ENCODE peak calls at places on chromosomes 16 and 17, in six cellular contexts. X, Y, U, D, L and O are unnamed samples.

GRCh38 chr17:45948881-45949624 is 50.0 kb upstream of the STH start:
- DNase-seq in X (peak; percentile 61), D (peak; percentile 57), Y (peak; percentile 9), U (peak; percentile 35), L (peak; percentile 86), O (peak; percentile 92)

GRCh38 chr16:19029980-19030379 is 37.4 kb upstream of the COQ7 start:
- DNase-seq in Y (no peak), L (no peak), U (no peak), X (no peak), D (no peak), O (no peak)

GRCh38 chr17:83053779-83054451 is 25.5 kb upstream of the METRNL start:
- DNase-seq in L (no peak), X (peak; percentile 59), U (no peak), Y (no peak), D (no peak), O (no peak)

GRCh38 chr16:67271446-67271845 is 7.9 kb upstream of the PLEKHG4 start:
- DNase-seq in Y (no peak), U (no peak), X (no peak), L (no peak), D (no peak), O (no peak)

GRCh38 chr16:4070936-4071335 is 45.3 kb downstream of the ADCY9 start:
- DNase-seq in L (no peak), D (no peak), U (no peak), X (peak; percentile 4), Y (no peak), O (no peak)

GRCh38 chr17:59038734-59039133 is 67.9 kb downstream of the TRIM37 start:
- DNase-seq in X (no peak), U (no peak), L (no peak), Y (no peak), D (no peak), O (peak; percentile 26)

GRCh38 chr17:64200080-64201042 is 62.7 kb downstream of the TEX2 start:
- DNase-seq in D (peak; percentile 12), L (no peak), X (peak; percentile 42), Y (no peak), U (no peak), O (peak; percentile 49)

GRCh38 chr17:81487089-81487486 is 25.5 kb downstream of the ACTG1 start:
- DNase-seq in L (no peak), Y (no peak), X (no peak), U (no peak), D (no peak), O (no peak)

GRCh38 chr16:11234884-11235702 is 20.9 kb downstream of the SOCS1 start:
- DNase-seq in X (no peak), Y (no peak), L (no peak), U (no peak), D (no peak), O (no peak)

GRCh38 chr17:47287639-47288038 is 34.0 kb downstream of the ITGB3 start:
- DNase-seq in X (no peak), L (no peak), U (no peak), D (no peak), Y (no peak), O (no peak)

GRCh38 chr16:57537194-57537505 is 779 bp upstream of the CCDC102A start:
- DNase-seq in Y (no peak), X (no peak), D (no peak), U (no peak), L (no peak), O (no peak)

GRCh38 chr16:68086336-68086821 is 1.2 kb downstream of the NFATC3 start:
- DNase-seq in L (no peak), X (no peak), Y (no peak), D (no peak), U (no peak), O (peak; percentile 56)

GRCh38 chr16:77974883-77975282 is 47.5 kb upstream of the CLEC3A start:
- DNase-seq in U (no peak), X (no peak), L (no peak), D (peak; percentile 1), Y (no peak), O (no peak)

GRCh38 chr17:57662021-57662420 is 83.1 kb downstream of the CCDC182 start:
- DNase-seq in X (no peak), Y (no peak), D (no peak), L (no peak), U (no peak), O (no peak)

GRCh38 chr17:19533718-19534561 is at the start of gene SLC47A1:
- DNase-seq in L (no peak), U (no peak), X (no peak), Y (no peak), D (no peak), O (peak; percentile 37)

GRCh38 chr16:89009343-89010209 is 32.6 kb upstream of the CBFA2T3 start:
- DNase-seq in X (peak; percentile 27), Y (no peak), L (no peak), D (no peak), U (no peak), O (no peak)

GRCh38 chr17:47694018-47694817 is at the start of gene TBKBP1:
- DNase-seq in U (no peak), X (no peak), D (peak; percentile 10), Y (no peak), L (peak; percentile 59), O (peak; percentile 73)

GRCh38 chr17:2701996-2702741 is 9.4 kb downstream of the CLUH start:
- DNase-seq in L (no peak), U (no peak), X (no peak), D (no peak), Y (no peak), O (no peak)

GRCh38 chr16:10752843-10753523 is 9.3 kb downstream of the NUBP1 start:
- DNase-seq in D (no peak), U (no peak), L (no peak), Y (no peak), X (peak; percentile 56), O (no peak)

GRCh38 chr17:80328620-80329380 is 68.1 kb downstream of the RNF213 start:
- DNase-seq in L (no peak), U (no peak), X (no peak), Y (no peak), D (no peak), O (no peak)

GRCh38 chr17:64707077-64707591 is 45.0 kb upstream of the SMURF2 start:
- DNase-seq in L (peak; percentile 75), Y (no peak), D (no peak), U (no peak), X (peak; percentile 88), O (peak; percentile 93)

GRCh38 chr16:2838928-2839327 is 8.8 kb downstream of the ZG16B start:
- DNase-seq in U (peak; percentile 21), D (peak; percentile 1), Y (no peak), L (peak; percentile 75), X (peak; percentile 41), O (peak; percentile 91)

GRCh38 chr16:3643095-3643730 is 11.3 kb upstream of the DNASE1 start:
- DNase-seq in Y (no peak), L (no peak), D (no peak), X (no peak), U (no peak), O (no peak)

GRCh38 chr17:64148699-64149098 is 18.8 kb upstream of the ERN1 start:
- DNase-seq in D (no peak), U (no peak), L (no peak), X (no peak), Y (no peak), O (no peak)